ENCODE peak calls at places on chromosomes 2 and 18, in nine cellular contexts. One of them, this sample, is unnamed.

GRCh38 chr2:177243476-177243875 is 21.1 kb downstream of the NFE2L2 start:
- DNase-seq in activated T-cell treated with anti-CD3 and anti-CD28 coated beads for 4 hours: no peak
- DNase-seq in cardiac muscle cell: no peak
- DNase-seq in stimulated activated CD4-positive, alpha-beta T cell treated with anti-CD3 and anti-CD28 coated beads, Interleukin-4, amount 100 ng/mL, for 4 hours: no peak
- DNase-seq in NCI-H2081 treated with DMSO at 0.1 percent for 48 hours: no peak
- DNase-seq in endothelial cell: no peak
- DNase-seq in thoracic aorta: no peak
- DNase-seq in fibroblast of lung: no peak
- DNase-seq in naive thymus-derived CD4-positive, alpha-beta T cell: no peak
- DNase-seq in this sample: no peak

GRCh38 chr2:236045264-236046235 is 122.6 kb downstream of the GBX2 start:
- DNase-seq in activated T-cell treated with anti-CD3 and anti-CD28 coated beads for 4 hours: no peak
- DNase-seq in cardiac muscle cell: no peak
- DNase-seq in stimulated activated CD4-positive, alpha-beta T cell treated with anti-CD3 and anti-CD28 coated beads, Interleukin-4, amount 100 ng/mL, for 4 hours: no peak
- DNase-seq in NCI-H2081 treated with DMSO at 0.1 percent for 48 hours: no peak
- DNase-seq in endothelial cell: no peak
- DNase-seq in thoracic aorta: no peak
- DNase-seq in fibroblast of lung: no peak
- DNase-seq in naive thymus-derived CD4-positive, alpha-beta T cell: no peak
- DNase-seq in this sample: no peak

GRCh38 chr2:62485780-62486765 is 19.9 kb downstream of the TMEM17 start:
- DNase-seq in activated T-cell treated with anti-CD3 and anti-CD28 coated beads for 4 hours: no peak
- DNase-seq in cardiac muscle cell: peak; percentile 77
- DNase-seq in stimulated activated CD4-positive, alpha-beta T cell treated with anti-CD3 and anti-CD28 coated beads, Interleukin-4, amount 100 ng/mL, for 4 hours: no peak
- DNase-seq in NCI-H2081 treated with DMSO at 0.1 percent for 48 hours: no peak
- DNase-seq in endothelial cell: no peak
- DNase-seq in thoracic aorta: no peak
- DNase-seq in fibroblast of lung: peak; percentile 61
- DNase-seq in naive thymus-derived CD4-positive, alpha-beta T cell: no peak
- DNase-seq in this sample: no peak

GRCh38 chr2:233152541-233152940 is 92.4 kb downstream of the INPP5D start:
- DNase-seq in activated T-cell treated with anti-CD3 and anti-CD28 coated beads for 4 hours: no peak
- DNase-seq in cardiac muscle cell: peak; percentile 66
- DNase-seq in stimulated activated CD4-positive, alpha-beta T cell treated with anti-CD3 and anti-CD28 coated beads, Interleukin-4, amount 100 ng/mL, for 4 hours: no peak
- DNase-seq in NCI-H2081 treated with DMSO at 0.1 percent for 48 hours: no peak
- DNase-seq in endothelial cell: no peak
- DNase-seq in thoracic aorta: no peak
- DNase-seq in fibroblast of lung: peak; percentile 10
- DNase-seq in naive thymus-derived CD4-positive, alpha-beta T cell: no peak
- DNase-seq in this sample: no peak

GRCh38 chr18:48412339-48412929 is 3.3 kb upstream of the ZBTB7C start:
- DNase-seq in activated T-cell treated with anti-CD3 and anti-CD28 coated beads for 4 hours: no peak
- DNase-seq in cardiac muscle cell: peak; percentile 37
- DNase-seq in stimulated activated CD4-positive, alpha-beta T cell treated with anti-CD3 and anti-CD28 coated beads, Interleukin-4, amount 100 ng/mL, for 4 hours: no peak
- DNase-seq in NCI-H2081 treated with DMSO at 0.1 percent for 48 hours: no peak
- DNase-seq in endothelial cell: peak; percentile 44
- DNase-seq in thoracic aorta: no peak
- DNase-seq in fibroblast of lung: peak; percentile 30
- DNase-seq in naive thymus-derived CD4-positive, alpha-beta T cell: no peak
- DNase-seq in this sample: no peak

GRCh38 chr18:45775726-45776125 is 49.7 kb upstream of the SIGLEC15 start:
- DNase-seq in activated T-cell treated with anti-CD3 and anti-CD28 coated beads for 4 hours: no peak
- DNase-seq in cardiac muscle cell: no peak
- DNase-seq in stimulated activated CD4-positive, alpha-beta T cell treated with anti-CD3 and anti-CD28 coated beads, Interleukin-4, amount 100 ng/mL, for 4 hours: no peak
- DNase-seq in NCI-H2081 treated with DMSO at 0.1 percent for 48 hours: no peak
- DNase-seq in endothelial cell: no peak
- DNase-seq in thoracic aorta: no peak
- DNase-seq in fibroblast of lung: no peak
- DNase-seq in naive thymus-derived CD4-positive, alpha-beta T cell: no peak
- DNase-seq in this sample: no peak

GRCh38 chr2:39663187-39663930 is 2.4 kb upstream of the TMEM178A start:
- DNase-seq in activated T-cell treated with anti-CD3 and anti-CD28 coated beads for 4 hours: no peak
- DNase-seq in cardiac muscle cell: no peak
- DNase-seq in stimulated activated CD4-positive, alpha-beta T cell treated with anti-CD3 and anti-CD28 coated beads, Interleukin-4, amount 100 ng/mL, for 4 hours: no peak
- DNase-seq in NCI-H2081 treated with DMSO at 0.1 percent for 48 hours: no peak
- DNase-seq in endothelial cell: no peak
- DNase-seq in thoracic aorta: no peak
- DNase-seq in fibroblast of lung: no peak
- DNase-seq in naive thymus-derived CD4-positive, alpha-beta T cell: no peak
- DNase-seq in this sample: no peak

GRCh38 chr2:6667326-6667725 is 198.4 kb downstream of the CMPK2 start:
- DNase-seq in activated T-cell treated with anti-CD3 and anti-CD28 coated beads for 4 hours: no peak
- DNase-seq in cardiac muscle cell: no peak
- DNase-seq in stimulated activated CD4-positive, alpha-beta T cell treated with anti-CD3 and anti-CD28 coated beads, Interleukin-4, amount 100 ng/mL, for 4 hours: no peak
- DNase-seq in NCI-H2081 treated with DMSO at 0.1 percent for 48 hours: no peak
- DNase-seq in endothelial cell: no peak
- DNase-seq in thoracic aorta: no peak
- DNase-seq in fibroblast of lung: no peak
- DNase-seq in naive thymus-derived CD4-positive, alpha-beta T cell: no peak
- DNase-seq in this sample: no peak

GRCh38 chr2:99641999-99642398 is 152.2 kb upstream of the REV1 start:
- DNase-seq in activated T-cell treated with anti-CD3 and anti-CD28 coated beads for 4 hours: no peak
- DNase-seq in cardiac muscle cell: no peak
- DNase-seq in stimulated activated CD4-positive, alpha-beta T cell treated with anti-CD3 and anti-CD28 coated beads, Interleukin-4, amount 100 ng/mL, for 4 hours: no peak
- DNase-seq in NCI-H2081 treated with DMSO at 0.1 percent for 48 hours: no peak
- DNase-seq in endothelial cell: no peak
- DNase-seq in thoracic aorta: no peak
- DNase-seq in fibroblast of lung: no peak
- DNase-seq in naive thymus-derived CD4-positive, alpha-beta T cell: no peak
- DNase-seq in this sample: no peak

GRCh38 chr2:108377411-108377810 is 343 bp upstream of the SULT1C4 start:
- DNase-seq in activated T-cell treated with anti-CD3 and anti-CD28 coated beads for 4 hours: no peak
- DNase-seq in cardiac muscle cell: no peak
- DNase-seq in stimulated activated CD4-positive, alpha-beta T cell treated with anti-CD3 and anti-CD28 coated beads, Interleukin-4, amount 100 ng/mL, for 4 hours: no peak
- DNase-seq in NCI-H2081 treated with DMSO at 0.1 percent for 48 hours: no peak
- DNase-seq in endothelial cell: no peak
- DNase-seq in thoracic aorta: no peak
- DNase-seq in fibroblast of lung: peak; percentile 70
- DNase-seq in naive thymus-derived CD4-positive, alpha-beta T cell: no peak
- DNase-seq in this sample: no peak

GRCh38 chr2:179031731-179032408 is 18.1 kb downstream of the CCDC141 start:
- DNase-seq in activated T-cell treated with anti-CD3 and anti-CD28 coated beads for 4 hours: no peak
- DNase-seq in cardiac muscle cell: no peak
- DNase-seq in stimulated activated CD4-positive, alpha-beta T cell treated with anti-CD3 and anti-CD28 coated beads, Interleukin-4, amount 100 ng/mL, for 4 hours: peak; percentile 5
- DNase-seq in NCI-H2081 treated with DMSO at 0.1 percent for 48 hours: no peak
- DNase-seq in endothelial cell: no peak
- DNase-seq in thoracic aorta: no peak
- DNase-seq in fibroblast of lung: no peak
- DNase-seq in naive thymus-derived CD4-positive, alpha-beta T cell: peak; percentile 29
- DNase-seq in this sample: no peak

GRCh38 chr2:74555610-74556103 is 1.1 kb downstream of the DOK1 start:
- DNase-seq in activated T-cell treated with anti-CD3 and anti-CD28 coated beads for 4 hours: no peak
- DNase-seq in cardiac muscle cell: no peak
- DNase-seq in stimulated activated CD4-positive, alpha-beta T cell treated with anti-CD3 and anti-CD28 coated beads, Interleukin-4, amount 100 ng/mL, for 4 hours: no peak
- DNase-seq in NCI-H2081 treated with DMSO at 0.1 percent for 48 hours: no peak
- DNase-seq in endothelial cell: no peak
- DNase-seq in thoracic aorta: no peak
- DNase-seq in fibroblast of lung: no peak
- DNase-seq in naive thymus-derived CD4-positive, alpha-beta T cell: no peak
- DNase-seq in this sample: no peak

GRCh38 chr2:73780242-73780582 is 309 bp upstream of the DUSP11 start:
- DNase-seq in activated T-cell treated with anti-CD3 and anti-CD28 coated beads for 4 hours: no peak
- DNase-seq in cardiac muscle cell: no peak
- DNase-seq in stimulated activated CD4-positive, alpha-beta T cell treated with anti-CD3 and anti-CD28 coated beads, Interleukin-4, amount 100 ng/mL, for 4 hours: no peak
- DNase-seq in NCI-H2081 treated with DMSO at 0.1 percent for 48 hours: no peak
- DNase-seq in endothelial cell: no peak
- DNase-seq in thoracic aorta: no peak
- DNase-seq in fibroblast of lung: no peak
- DNase-seq in naive thymus-derived CD4-positive, alpha-beta T cell: no peak
- DNase-seq in this sample: no peak

GRCh38 chr18:30929718-30930117 is 112.8 kb downstream of the DSC3 start:
- DNase-seq in activated T-cell treated with anti-CD3 and anti-CD28 coated beads for 4 hours: no peak
- DNase-seq in cardiac muscle cell: no peak
- DNase-seq in stimulated activated CD4-positive, alpha-beta T cell treated with anti-CD3 and anti-CD28 coated beads, Interleukin-4, amount 100 ng/mL, for 4 hours: no peak
- DNase-seq in NCI-H2081 treated with DMSO at 0.1 percent for 48 hours: no peak
- DNase-seq in endothelial cell: no peak
- DNase-seq in thoracic aorta: no peak
- DNase-seq in fibroblast of lung: no peak
- DNase-seq in naive thymus-derived CD4-positive, alpha-beta T cell: no peak
- DNase-seq in this sample: no peak

GRCh38 chr2:128403814-128404708 is 85.4 kb upstream of the HS6ST1 start:
- DNase-seq in activated T-cell treated with anti-CD3 and anti-CD28 coated beads for 4 hours: no peak
- DNase-seq in cardiac muscle cell: no peak
- DNase-seq in stimulated activated CD4-positive, alpha-beta T cell treated with anti-CD3 and anti-CD28 coated beads, Interleukin-4, amount 100 ng/mL, for 4 hours: no peak
- DNase-seq in NCI-H2081 treated with DMSO at 0.1 percent for 48 hours: no peak
- DNase-seq in endothelial cell: no peak
- DNase-seq in thoracic aorta: no peak
- DNase-seq in fibroblast of lung: no peak
- DNase-seq in naive thymus-derived CD4-positive, alpha-beta T cell: no peak
- DNase-seq in this sample: no peak

GRCh38 chr2:98727758-98728718 is 2.9 kb downstream of the MGAT4A start:
- DNase-seq in activated T-cell treated with anti-CD3 and anti-CD28 coated beads for 4 hours: no peak
- DNase-seq in cardiac muscle cell: no peak
- DNase-seq in stimulated activated CD4-positive, alpha-beta T cell treated with anti-CD3 and anti-CD28 coated beads, Interleukin-4, amount 100 ng/mL, for 4 hours: no peak
- DNase-seq in NCI-H2081 treated with DMSO at 0.1 percent for 48 hours: no peak
- DNase-seq in endothelial cell: no peak
- DNase-seq in thoracic aorta: no peak
- DNase-seq in fibroblast of lung: no peak
- DNase-seq in naive thymus-derived CD4-positive, alpha-beta T cell: no peak
- DNase-seq in this sample: no peak

GRCh38 chr2:143954208-143954607 is 565.7 kb downstream of the ZEB2 start:
- DNase-seq in activated T-cell treated with anti-CD3 and anti-CD28 coated beads for 4 hours: no peak
- DNase-seq in cardiac muscle cell: peak; percentile 35
- DNase-seq in stimulated activated CD4-positive, alpha-beta T cell treated with anti-CD3 and anti-CD28 coated beads, Interleukin-4, amount 100 ng/mL, for 4 hours: no peak
- DNase-seq in NCI-H2081 treated with DMSO at 0.1 percent for 48 hours: no peak
- DNase-seq in endothelial cell: no peak
- DNase-seq in thoracic aorta: no peak
- DNase-seq in fibroblast of lung: peak; percentile 61
- DNase-seq in naive thymus-derived CD4-positive, alpha-beta T cell: no peak
- DNase-seq in this sample: no peak

GRCh38 chr2:12131975-12132374 is 385.5 kb downstream of the LPIN1 start:
- DNase-seq in activated T-cell treated with anti-CD3 and anti-CD28 coated beads for 4 hours: no peak
- DNase-seq in cardiac muscle cell: peak; percentile 66
- DNase-seq in stimulated activated CD4-positive, alpha-beta T cell treated with anti-CD3 and anti-CD28 coated beads, Interleukin-4, amount 100 ng/mL, for 4 hours: no peak
- DNase-seq in NCI-H2081 treated with DMSO at 0.1 percent for 48 hours: no peak
- DNase-seq in endothelial cell: no peak
- DNase-seq in thoracic aorta: no peak
- DNase-seq in fibroblast of lung: peak; percentile 64
- DNase-seq in naive thymus-derived CD4-positive, alpha-beta T cell: no peak
- DNase-seq in this sample: no peak

GRCh38 chr2:155256803-155257202 is 558.3 kb downstream of the KCNJ3 start:
- DNase-seq in activated T-cell treated with anti-CD3 and anti-CD28 coated beads for 4 hours: no peak
- DNase-seq in cardiac muscle cell: no peak
- DNase-seq in stimulated activated CD4-positive, alpha-beta T cell treated with anti-CD3 and anti-CD28 coated beads, Interleukin-4, amount 100 ng/mL, for 4 hours: no peak
- DNase-seq in NCI-H2081 treated with DMSO at 0.1 percent for 48 hours: no peak
- DNase-seq in endothelial cell: no peak
- DNase-seq in thoracic aorta: no peak
- DNase-seq in fibroblast of lung: no peak
- DNase-seq in naive thymus-derived CD4-positive, alpha-beta T cell: no peak
- DNase-seq in this sample: no peak

GRCh38 chr2:239264838-239265651 is 135.8 kb downstream of the HDAC4 start:
- DNase-seq in activated T-cell treated with anti-CD3 and anti-CD28 coated beads for 4 hours: peak; percentile 51
- DNase-seq in cardiac muscle cell: peak; percentile 57
- DNase-seq in stimulated activated CD4-positive, alpha-beta T cell treated with anti-CD3 and anti-CD28 coated beads, Interleukin-4, amount 100 ng/mL, for 4 hours: no peak
- DNase-seq in NCI-H2081 treated with DMSO at 0.1 percent for 48 hours: no peak
- DNase-seq in endothelial cell: no peak
- DNase-seq in thoracic aorta: no peak
- DNase-seq in fibroblast of lung: peak; percentile 86
- DNase-seq in naive thymus-derived CD4-positive, alpha-beta T cell: peak; percentile 60
- DNase-seq in this sample: no peak

GRCh38 chr2:198776616-198777406 is 680.9 kb downstream of the SATB2 start:
- DNase-seq in activated T-cell treated with anti-CD3 and anti-CD28 coated beads for 4 hours: no peak
- DNase-seq in cardiac muscle cell: no peak
- DNase-seq in stimulated activated CD4-positive, alpha-beta T cell treated with anti-CD3 and anti-CD28 coated beads, Interleukin-4, amount 100 ng/mL, for 4 hours: no peak
- DNase-seq in NCI-H2081 treated with DMSO at 0.1 percent for 48 hours: no peak
- DNase-seq in endothelial cell: no peak
- DNase-seq in thoracic aorta: no peak
- DNase-seq in fibroblast of lung: no peak
- DNase-seq in naive thymus-derived CD4-positive, alpha-beta T cell: no peak
- DNase-seq in this sample: no peak

GRCh38 chr2:121210691-121211090 is 74.3 kb downstream of the TFCP2L1 start:
- DNase-seq in activated T-cell treated with anti-CD3 and anti-CD28 coated beads for 4 hours: no peak
- DNase-seq in cardiac muscle cell: no peak
- DNase-seq in stimulated activated CD4-positive, alpha-beta T cell treated with anti-CD3 and anti-CD28 coated beads, Interleukin-4, amount 100 ng/mL, for 4 hours: no peak
- DNase-seq in NCI-H2081 treated with DMSO at 0.1 percent for 48 hours: no peak
- DNase-seq in endothelial cell: no peak
- DNase-seq in thoracic aorta: no peak
- DNase-seq in fibroblast of lung: no peak
- DNase-seq in naive thymus-derived CD4-positive, alpha-beta T cell: no peak
- DNase-seq in this sample: no peak

GRCh38 chr18:43350176-43350575 is 72.9 kb upstream of the SYT4 start:
- DNase-seq in activated T-cell treated with anti-CD3 and anti-CD28 coated beads for 4 hours: no peak
- DNase-seq in cardiac muscle cell: no peak
- DNase-seq in stimulated activated CD4-positive, alpha-beta T cell treated with anti-CD3 and anti-CD28 coated beads, Interleukin-4, amount 100 ng/mL, for 4 hours: no peak
- DNase-seq in NCI-H2081 treated with DMSO at 0.1 percent for 48 hours: no peak
- DNase-seq in endothelial cell: no peak
- DNase-seq in thoracic aorta: no peak
- DNase-seq in fibroblast of lung: no peak
- DNase-seq in naive thymus-derived CD4-positive, alpha-beta T cell: no peak
- DNase-seq in this sample: no peak

GRCh38 chr2:4151521-4151920 is 448.1 kb downstream of the DCDC2C start:
- DNase-seq in activated T-cell treated with anti-CD3 and anti-CD28 coated beads for 4 hours: no peak
- DNase-seq in cardiac muscle cell: no peak
- DNase-seq in stimulated activated CD4-positive, alpha-beta T cell treated with anti-CD3 and anti-CD28 coated beads, Interleukin-4, amount 100 ng/mL, for 4 hours: no peak
- DNase-seq in NCI-H2081 treated with DMSO at 0.1 percent for 48 hours: no peak
- DNase-seq in endothelial cell: no peak
- DNase-seq in thoracic aorta: no peak
- DNase-seq in fibroblast of lung: no peak
- DNase-seq in naive thymus-derived CD4-positive, alpha-beta T cell: no peak
- DNase-seq in this sample: no peak

GRCh38 chr2:138003411-138003810 is 39.1 kb downstream of the HNMT start:
- DNase-seq in activated T-cell treated with anti-CD3 and anti-CD28 coated beads for 4 hours: no peak
- DNase-seq in cardiac muscle cell: peak; percentile 36
- DNase-seq in stimulated activated CD4-positive, alpha-beta T cell treated with anti-CD3 and anti-CD28 coated beads, Interleukin-4, amount 100 ng/mL, for 4 hours: no peak
- DNase-seq in NCI-H2081 treated with DMSO at 0.1 percent for 48 hours: no peak
- DNase-seq in endothelial cell: no peak
- DNase-seq in thoracic aorta: no peak
- DNase-seq in fibroblast of lung: no peak
- DNase-seq in naive thymus-derived CD4-positive, alpha-beta T cell: no peak
- DNase-seq in this sample: no peak

GRCh38 chr18:3960977-3961376 is 494.1 kb downstream of the DLGAP1 start:
- DNase-seq in activated T-cell treated with anti-CD3 and anti-CD28 coated beads for 4 hours: no peak
- DNase-seq in cardiac muscle cell: no peak
- DNase-seq in stimulated activated CD4-positive, alpha-beta T cell treated with anti-CD3 and anti-CD28 coated beads, Interleukin-4, amount 100 ng/mL, for 4 hours: no peak
- DNase-seq in NCI-H2081 treated with DMSO at 0.1 percent for 48 hours: no peak
- DNase-seq in endothelial cell: no peak
- DNase-seq in thoracic aorta: no peak
- DNase-seq in fibroblast of lung: no peak
- DNase-seq in naive thymus-derived CD4-positive, alpha-beta T cell: no peak
- DNase-seq in this sample: no peak

GRCh38 chr2:121196132-121196848 is 88.7 kb downstream of the TFCP2L1 start:
- DNase-seq in activated T-cell treated with anti-CD3 and anti-CD28 coated beads for 4 hours: no peak
- DNase-seq in cardiac muscle cell: no peak
- DNase-seq in stimulated activated CD4-positive, alpha-beta T cell treated with anti-CD3 and anti-CD28 coated beads, Interleukin-4, amount 100 ng/mL, for 4 hours: no peak
- DNase-seq in NCI-H2081 treated with DMSO at 0.1 percent for 48 hours: no peak
- DNase-seq in endothelial cell: no peak
- DNase-seq in thoracic aorta: no peak
- DNase-seq in fibroblast of lung: no peak
- DNase-seq in naive thymus-derived CD4-positive, alpha-beta T cell: no peak
- DNase-seq in this sample: no peak

GRCh38 chr2:226603606-226604005 is 196.0 kb downstream of the IRS1 start:
- DNase-seq in activated T-cell treated with anti-CD3 and anti-CD28 coated beads for 4 hours: no peak
- DNase-seq in cardiac muscle cell: no peak
- DNase-seq in stimulated activated CD4-positive, alpha-beta T cell treated with anti-CD3 and anti-CD28 coated beads, Interleukin-4, amount 100 ng/mL, for 4 hours: no peak
- DNase-seq in NCI-H2081 treated with DMSO at 0.1 percent for 48 hours: no peak
- DNase-seq in endothelial cell: no peak
- DNase-seq in thoracic aorta: no peak
- DNase-seq in fibroblast of lung: no peak
- DNase-seq in naive thymus-derived CD4-positive, alpha-beta T cell: no peak
- DNase-seq in this sample: no peak

This sample was measured in NCI-H1417 treated with DMSO at 0.1 percent for 48 hours.